ENCODE peak calls at places on chromosomes 3 and 15, in nine cellular contexts. L, J, Y, E, T, N, S, F and O are unnamed samples.

GRCh38 chr15:53808058-53808703 is 48.7 kb upstream of the WDR72 start:
- DNase-seq in T (no peak), L (no peak), E (no peak), F (no peak), J (peak), S (no peak), Y (no peak), N (no peak), O (no peak)

GRCh38 chr15:75714195-75714594 is 1.5 kb upstream of the CSPG4 start:
- DNase-seq in N (no peak), E (no peak), F (no peak), T (no peak), L (no peak), Y (no peak), J (no peak), S (no peak), O (no peak)

GRCh38 chr15:68585574-68586273 is 6.9 kb downstream of the CORO2B start:
- DNase-seq in S (no peak), N (no peak), E (no peak), L (no peak), J (no peak), T (no peak), Y (no peak), F (no peak), O (no peak)

GRCh38 chr15:73127302-73127936 is 75.2 kb downstream of the NEO1 start:
- DNase-seq in S (no peak), Y (no peak), J (peak), N (peak), T (no peak), E (peak), F (peak), L (no peak), O (no peak)

GRCh38 chr3:76997733-76998132 is 42.2 kb upstream of the ROBO2 start:
- DNase-seq in L (no peak), F (no peak), T (no peak), E (peak), S (no peak), J (no peak), N (no peak), Y (no peak), O (no peak)

GRCh38 chr15:60399931-60400330 is 2.1 kb upstream of the ANXA2 start:
- DNase-seq in S (no peak), Y (no peak), N (no peak), E (no peak), L (no peak), F (no peak), J (peak), T (no peak), O (no peak)

GRCh38 chr3:13537244-13537921 is 11.5 kb upstream of the FBLN2 start:
- DNase-seq in N (no peak), E (no peak), F (no peak), S (no peak), T (no peak), L (no peak), J (no peak), Y (no peak), O (no peak)

GRCh38 chr3:177606891-177607290 is 409.6 kb upstream of the TBL1XR1 start:
- DNase-seq in T (no peak), E (no peak), L (peak), Y (no peak), N (no peak), S (no peak), F (no peak), J (no peak), O (no peak)

GRCh38 chr3:61414456-61414855 is 146.9 kb upstream of the PTPRG start:
- DNase-seq in T (no peak), E (no peak), L (no peak), Y (no peak), J (no peak), N (no peak), F (no peak), S (no peak), O (no peak)

GRCh38 chr15:101070502-101071273 is 151.5 kb downstream of the LRRK1 start:
- DNase-seq in L (peak), N (no peak), S (no peak), E (peak), J (peak), Y (no peak), T (no peak), F (no peak), O (peak)

GRCh38 chr3:193548406-193548805 is 6.3 kb downstream of the ATP13A4 start:
- DNase-seq in N (no peak), J (no peak), E (no peak), L (peak), F (no peak), Y (no peak), S (no peak), T (no peak), O (no peak)

GRCh38 chr15:68829068-68829467 is 8.4 kb upstream of the ANP32A start:
- DNase-seq in T (no peak), J (no peak), E (no peak), N (peak), S (no peak), L (no peak), Y (no peak), F (no peak), O (no peak)

GRCh38 chr3:120763601-120764000 is 21.1 kb downstream of the GTF2E1 start:
- DNase-seq in J (no peak), L (no peak), T (no peak), N (no peak), S (no peak), F (no peak), Y (no peak), E (no peak), O (no peak)

GRCh38 chr3:40951636-40952035 is 247.7 kb upstream of the CTNNB1 start:
- DNase-seq in J (peak), Y (no peak), N (no peak), E (no peak), F (no peak), L (no peak), S (no peak), T (no peak), O (no peak)